ENCODE peak calls at places on chromosomes 5 and 9, in six cellular contexts. T is GM18507; R is M059J; J is stimulated activated CD8-positive, alpha-beta memory T cell treated with anti-CD3 and anti-CD28 coated beads, Interleukin-7, amount 100 ng/mL, for 1 hour; P is NCI-H774; U is neural progenitor cell. H is an unnamed sample.
A peak's percentile ranks its signal among the peaks of the same experiment; 100 is the strongest.

GRCh38 chr9:106738109-106738508 is 124.9 kb upstream of the ZNF462 start:
- DNase-seq in T (no peak), R (no peak), J (no peak), P (no peak), U (no peak), H (no peak)

GRCh38 chr5:113382736-113383135 is 52.1 kb downstream of the TSSK1B start:
- DNase-seq in T (no peak), R (peak; percentile 31), J (no peak), P (no peak), U (no peak), H (peak; percentile 57)

GRCh38 chr9:129141066-129142041 is 30.1 kb downstream of the PTPA start:
- DNase-seq in T (no peak), R (peak; percentile 96), J (no peak), P (no peak), U (peak; percentile 34), H (no peak)

GRCh38 chr5:1744393-1745189 is 55.0 kb downstream of the MRPL36 start:
- DNase-seq in T (no peak), R (no peak), J (no peak), P (no peak), U (no peak), H (no peak)

GRCh38 chr5:32098291-32098690 is 75.8 kb downstream of the GOLPH3 start:
- DNase-seq in T (no peak), R (no peak), J (no peak), P (no peak), U (no peak), H (no peak)

GRCh38 chr9:89367281-89367680 is 49.0 kb downstream of the SECISBP2 start:
- DNase-seq in T (no peak), R (no peak), J (no peak), P (no peak), U (no peak), H (no peak)

GRCh38 chr9:121827251-121827967 is 176.0 kb downstream of the DAB2IP start:
- DNase-seq in T (no peak), R (no peak), J (no peak), P (no peak), U (peak; percentile 1), H (no peak)

GRCh38 chr9:109771796-109772525 is 8.0 kb upstream of the PALM2AKAP2 start:
- DNase-seq in T (no peak), R (peak; percentile 36), J (no peak), P (no peak), U (no peak), H (peak; percentile 29)

GRCh38 chr5:14413331-14413750 is 168.3 kb upstream of the OTULINL start:
- DNase-seq in T (no peak), R (no peak), J (no peak), P (no peak), U (no peak), H (no peak)

GRCh38 chr9:34576943-34577634 is 12.4 kb downstream of the CNTFR start:
- DNase-seq in T (no peak), R (no peak), J (no peak), P (no peak), U (peak; percentile 88), H (no peak)

GRCh38 chr9:129317179-129318011 is 139.3 kb upstream of the IER5L start:
- DNase-seq in T (no peak), R (peak; percentile 59), J (no peak), P (peak; percentile 32), U (peak; percentile 36), H (no peak)

H was measured in NCI-H69.